ENCODE peak calls at places on chromosomes 12 and 14, in seven cellular contexts. U, F, Q, K, R, C and W are unnamed samples.
A peak's percentile ranks its signal among the peaks of the same experiment; 100 is the strongest.

GRCh38 chr12:102879144-102879763 is 37.8 kb downstream of the PAH start:
- DNase-seq in R (peak; percentile 70), Q (peak; percentile 30), U (no peak), K (no peak), C (peak; percentile 8), F (peak; percentile 18), W (peak; percentile 9)

GRCh38 chr12:116389990-116390655 is 112.6 kb upstream of the MED13L start:
- DNase-seq in F (no peak), Q (no peak), C (no peak), U (no peak), R (peak; percentile 85), K (no peak), W (peak; percentile 95)

GRCh38 chr12:7859552-7859951 is 13.2 kb downstream of the SLC2A14 start:
- DNase-seq in F (no peak), C (no peak), R (no peak), Q (no peak), U (no peak), K (no peak), W (no peak)

GRCh38 chr12:49832836-49833421 is 4.7 kb upstream of the NCKAP5L start:
- DNase-seq in R (peak; percentile 42), U (no peak), Q (no peak), C (no peak), K (no peak), F (no peak), W (no peak)

GRCh38 chr12:58069268-58069967 is 128.1 kb downstream of the ATP23 start:
- DNase-seq in K (no peak), C (no peak), R (no peak), F (no peak), Q (no peak), U (no peak), W (no peak)

GRCh38 chr12:16043480-16043879 is 132.3 kb downstream of the DERA start:
- DNase-seq in F (no peak), K (no peak), C (no peak), Q (no peak), U (no peak), R (no peak), W (no peak)

GRCh38 chr12:6974180-6974579 is 3.5 kb downstream of the EMG1 start:
- DNase-seq in K (no peak), Q (no peak), C (no peak), U (no peak), R (no peak), F (no peak), W (no peak)

GRCh38 chr12:106144847-106145246 is 6.1 kb upstream of the NUAK1 start:
- DNase-seq in F (no peak), C (no peak), R (no peak), U (no peak), K (no peak), Q (no peak), W (no peak)

GRCh38 chr14:60247994-60248696 is 876 bp upstream of the PPM1A start:
- DNase-seq in Q (peak; percentile 89), C (peak; percentile 89), K (peak; percentile 71), U (peak; percentile 93), R (peak; percentile 72), F (peak; percentile 66), W (peak; percentile 78)

GRCh38 chr12:58529114-58529665 is 391.1 kb downstream of the LRIG3 start:
- DNase-seq in K (no peak), F (no peak), U (no peak), R (no peak), Q (no peak), C (no peak), W (peak; percentile 28)

GRCh38 chr12:83823386-83824045 is 1089.1 kb downstream of the SLC6A15 start:
- DNase-seq in Q (peak; percentile 49), K (no peak), F (peak; percentile 78), U (peak; percentile 20), R (peak; percentile 6), C (peak; percentile 26), W (no peak)

GRCh38 chr14:22002860-22003284 is 329.3 kb upstream of the OR4E1 start:
- DNase-seq in Q (no peak), R (no peak), U (no peak), K (peak; percentile 60), F (peak; percentile 41), C (peak; percentile 78), W (no peak)

GRCh38 chr12:120783197-120783596 is 57.6 kb downstream of the ACADS start:
- DNase-seq in U (no peak), Q (no peak), C (no peak), K (no peak), R (no peak), F (no peak), W (no peak)

GRCh38 chr12:57451233-57451778 is 3.8 kb upstream of the INHBE start:
- DNase-seq in Q (no peak), K (no peak), R (no peak), F (no peak), C (no peak), U (no peak), W (no peak)

GRCh38 chr14:73472182-73473114 is 14.1 kb upstream of the NUMB start:
- DNase-seq in K (no peak), C (peak; percentile 33), F (no peak), U (no peak), Q (peak; percentile 60), R (no peak), W (peak; percentile 70)

GRCh38 chr12:31506907-31507306 is 84.0 kb downstream of the DENND5B start:
- DNase-seq in C (no peak), F (no peak), K (no peak), R (no peak), U (no peak), Q (no peak), W (no peak)

GRCh38 chr12:132171293-132171967 is 27.2 kb downstream of the NOC4L start:
- DNase-seq in R (no peak), C (no peak), U (no peak), F (no peak), K (no peak), Q (no peak), W (no peak)